ENCODE peak calls at places on chromosomes 5 and 9, in six cellular contexts. M is cerebellar cortex, H is ureter, E is NCI-H2171, I is NCI-H460, A is HT-29. Y is an unnamed sample.

GRCh38 chr5:83924171-83924570 is 203.5 kb upstream of the HAPLN1 start:
- DNase-seq in M (no peak), A (no peak), H (no peak), E (no peak), I (no peak), Y (no peak)

GRCh38 chr5:172648755-172649154 is 7.7 kb downstream of the NEURL1B start:
- DNase-seq in A (no peak), I (no peak), E (no peak), H (no peak), M (no peak), Y (no peak)

GRCh38 chr5:128850049-128850448 is 115.2 kb upstream of the SLC27A6 start:
- DNase-seq in M (no peak), I (no peak), A (no peak), H (no peak), E (no peak), Y (no peak)

GRCh38 chr9:128420651-128421473 is at the start of gene CERCAM:
- DNase-seq in A (no peak), E (peak; percentile 60), I (peak; percentile 25), H (peak; percentile 55), M (peak; percentile 50), Y (no peak)

GRCh38 chr5:150486402-150487198 is 21.3 kb upstream of the NDST1 start:
- DNase-seq in M (no peak), I (no peak), E (no peak), A (peak; percentile 56), H (peak; percentile 72), Y (no peak)

GRCh38 chr9:113798062-113799030 is 77.8 kb upstream of the ZNF618 start:
- DNase-seq in H (no peak), M (no peak), I (no peak), A (no peak), E (no peak), Y (no peak)

GRCh38 chr9:137077758-137078693 is 709 bp downstream of the UAP1L1 start:
- DNase-seq in H (peak; percentile 53), E (no peak), A (no peak), I (no peak), M (no peak), Y (no peak)

GRCh38 chr5:19018822-19019221 is 969.2 kb downstream of the CDH18 start:
- DNase-seq in M (no peak), I (peak; percentile 90), A (no peak), E (no peak), H (no peak), Y (no peak)

GRCh38 chr9:18330736-18331335 is 143.1 kb upstream of the ADAMTSL1 start:
- DNase-seq in M (no peak), A (no peak), H (no peak), I (no peak), E (no peak), Y (no peak)

GRCh38 chr9:31210982-31211570 is 1173.4 kb upstream of the ACO1 start:
- DNase-seq in M (no peak), H (no peak), I (peak; percentile 49), E (no peak), A (no peak), Y (no peak)

GRCh38 chr5:15554542-15554941 is 54.6 kb downstream of the FBXL7 start:
- DNase-seq in I (no peak), H (no peak), M (no peak), A (no peak), E (no peak), Y (no peak)

GRCh38 chr5:8827701-8828100 is 718.2 kb downstream of the SEMA5A start:
- DNase-seq in A (no peak), I (no peak), E (no peak), H (no peak), M (no peak), Y (no peak)

GRCh38 chr9:136482046-136482792 is 621 bp downstream of the SEC16A start:
- DNase-seq in M (peak; percentile 14), A (peak; percentile 58), E (no peak), I (no peak), H (no peak), Y (peak; percentile 67)

GRCh38 chr9:477146-477545 is 262.5 kb downstream of the DOCK8 start:
- DNase-seq in A (no peak), I (no peak), M (no peak), H (no peak), E (no peak), Y (no peak)

GRCh38 chr5:136066705-136067271 is 38.0 kb downstream of the TGFBI start:
- DNase-seq in I (no peak), H (peak; percentile 36), E (no peak), M (no peak), A (peak; percentile 69), Y (no peak)

GRCh38 chr9:123324767-123325183 is 31.2 kb upstream of the CRB2 start:
- DNase-seq in I (no peak), A (no peak), H (no peak), M (no peak), E (no peak), Y (no peak)

GRCh38 chr5:154440540-154440939 is 5.3 kb upstream of the SAP30L start:
- DNase-seq in H (no peak), I (no peak), M (no peak), A (no peak), E (no peak), Y (no peak)

GRCh38 chr9:4491621-4491975 is 1.3 kb downstream of the SLC1A1 start:
- DNase-seq in E (peak; percentile 6), H (no peak), M (peak; percentile 31), I (no peak), A (peak; percentile 82), Y (peak; percentile 67)

GRCh38 chr5:40428129-40428528 is 251.6 kb upstream of the PTGER4 start:
- DNase-seq in I (no peak), H (no peak), M (no peak), E (no peak), A (no peak), Y (no peak)

Y was measured in small intestine.